ENCODE peak calls at places on chromosome 19, in six cellular contexts. B, K, O, M, N and S are unnamed samples.

GRCh38 chr19:48997972-48998371 is 4.3 kb downstream of the RUVBL2 start:
- DNase-seq in B (peak; percentile 64), K (peak; percentile 73), N (peak; percentile 79), O (peak; percentile 57), M (peak; percentile 57), S (no peak)

GRCh38 chr19:41860419-41861097 is 503 bp downstream of the RPS19 start:
- DNase-seq in K (no peak), M (no peak), O (peak; percentile 48), N (no peak), B (peak; percentile 44), S (no peak)

GRCh38 chr19:43741075-43741840 is 13.5 kb downstream of the SMG9 start:
- DNase-seq in N (no peak), B (no peak), K (no peak), M (no peak), O (no peak), S (no peak)

GRCh38 chr19:27966390-27966816 is 1246.5 kb downstream of the UQCRFS1 start:
- DNase-seq in M (no peak), N (peak; percentile 10), O (peak; percentile 53), K (no peak), B (peak; percentile 26), S (no peak)

GRCh38 chr19:58350001-58350801 is 3.1 kb downstream of the A1BG start:
- DNase-seq in O (no peak), M (no peak), B (peak; percentile 15), K (no peak), N (no peak), S (no peak)

GRCh38 chr19:50025794-50026549 is at the start of gene ZNF473:
- DNase-seq in O (peak; percentile 98), B (peak; percentile 97), M (peak; percentile 94), K (peak; percentile 96), N (peak; percentile 94), S (peak; percentile 91)

GRCh38 chr19:2455481-2456300 is 1.1 kb downstream of the LMNB2 start:
- DNase-seq in M (peak; percentile 68), O (peak; percentile 52), K (no peak), N (peak; percentile 36), B (no peak), S (peak; percentile 54)

GRCh38 chr19:1110809-1111640 is 7.2 kb downstream of the GPX4 start:
- DNase-seq in B (no peak), K (no peak), O (no peak), M (peak; percentile 33), N (no peak), S (no peak)

GRCh38 chr19:9531933-9532332 is 6.5 kb downstream of the ZNF426 start:
- DNase-seq in O (no peak), M (no peak), K (no peak), N (no peak), B (no peak), S (no peak)

GRCh38 chr19:8145969-8146368 is 3.4 kb downstream of the FBN3 start:
- DNase-seq in N (peak; percentile 19), B (no peak), O (no peak), M (no peak), K (no peak), S (no peak)

GRCh38 chr19:38795549-38795948 is 6.5 kb downstream of the LGALS7B start:
- DNase-seq in M (no peak), N (no peak), O (no peak), K (no peak), B (no peak), S (no peak)

GRCh38 chr19:38796154-38796553 is 7.2 kb downstream of the LGALS7B start:
- DNase-seq in N (no peak), K (no peak), B (no peak), M (no peak), O (no peak), S (no peak)

GRCh38 chr19:38793671-38794070 is 4.7 kb downstream of the LGALS7B start:
- DNase-seq in O (no peak), M (no peak), K (no peak), N (no peak), B (no peak), S (no peak)

GRCh38 chr19:38793186-38793585 is 4.2 kb downstream of the LGALS7B start:
- DNase-seq in B (peak; percentile 55), N (no peak), O (peak; percentile 29), M (no peak), K (no peak), S (no peak)

DNA sequence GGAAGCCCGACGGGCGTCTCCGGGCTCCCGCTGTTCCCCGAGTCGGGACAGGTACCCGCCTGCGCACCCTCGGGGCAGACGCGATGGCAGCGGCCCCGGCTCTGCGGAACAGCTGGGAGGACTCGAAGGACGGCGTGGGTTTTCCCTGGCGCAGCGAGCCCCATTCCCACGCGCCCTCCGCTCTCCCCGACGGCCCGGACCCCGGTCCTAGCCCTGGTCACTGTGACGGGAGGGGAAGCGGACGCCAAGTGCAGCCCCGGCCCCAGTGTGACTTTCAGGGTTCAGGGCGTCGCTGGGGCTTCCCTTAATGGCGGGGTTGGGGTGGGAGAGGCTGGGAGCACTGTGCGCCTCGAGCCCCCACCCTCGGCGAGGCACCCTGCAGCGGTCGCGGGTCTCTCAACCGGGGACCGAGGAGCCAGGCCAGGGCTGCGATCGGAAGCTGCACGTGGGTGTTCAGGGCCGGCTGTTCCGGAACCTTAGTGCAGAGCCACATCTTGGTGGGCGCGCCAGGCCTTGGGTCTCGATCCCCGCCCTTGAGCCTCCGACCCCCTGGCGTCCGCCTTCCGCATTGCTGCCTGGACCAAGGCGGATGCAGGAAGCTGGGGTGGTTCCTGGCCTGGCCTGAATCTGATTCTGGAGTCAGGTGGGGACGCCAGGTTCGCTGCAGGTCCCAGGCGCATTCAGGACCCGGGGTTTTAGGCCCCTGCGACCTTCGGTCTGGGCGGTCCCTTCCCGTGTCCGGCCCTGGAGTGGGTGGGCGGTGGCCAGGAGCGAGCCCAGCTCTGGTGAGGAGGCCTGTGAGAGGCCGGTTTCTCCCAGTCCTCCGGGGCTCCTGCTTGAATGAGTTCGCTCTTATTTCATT is 3.5 kb downstream of the LGALS7B start:
- DNase-seq in K (no peak), N (no peak), M (peak; percentile 78), B (peak; percentile 44), O (peak; percentile 4), S (peak; percentile 62)
- H3K4me3 ChIP-seq in K (no peak overlapping the region), N (no peak overlapping the region), M (no peak overlapping the region), B (no peak overlapping the region), O (no peak overlapping the region), S (peak overlapping the region; percentile 18)

GRCh38 chr19:39923862-39924261 is 10.6 kb downstream of the FCGBP start:
- DNase-seq in B (no peak), O (no peak), K (no peak), M (no peak), N (no peak), S (no peak)

GRCh38 chr19:39926170-39926755 is 8.2 kb downstream of the FCGBP start:
- DNase-seq in B (no peak), N (no peak), M (no peak), O (no peak), K (no peak), S (no peak)

GRCh38 chr19:39924952-39925351 is 9.5 kb downstream of the FCGBP start:
- DNase-seq in O (no peak), K (no peak), M (no peak), N (no peak), B (no peak), S (no peak)

GRCh38 chr19:39927076-39927475 is 7.4 kb downstream of the FCGBP start:
- DNase-seq in K (no peak), B (no peak), M (no peak), O (no peak), N (no peak), S (no peak)

GRCh38 chr19:39924389-39924788 is 10.0 kb downstream of the FCGBP start:
- DNase-seq in O (no peak), N (no peak), B (no peak), M (no peak), K (no peak), S (no peak)
- H3K4me3 ChIP-seq in O (no peak overlapping the region), N (no peak overlapping the region), B (no peak overlapping the region), M (no peak overlapping the region), K (no peak overlapping the region), S (no peak overlapping the region)

GRCh38 chr19:6248341-6248740 is 31.4 kb downstream of the MLLT1 start:
- DNase-seq in K (no peak), M (no peak), O (no peak), B (no peak), N (no peak), S (no peak)
- H3K4me3 ChIP-seq in K (no peak overlapping the region), M (no peak overlapping the region), O (no peak overlapping the region), B (no peak overlapping the region), N (no peak overlapping the region), S (no peak overlapping the region)

DNA sequence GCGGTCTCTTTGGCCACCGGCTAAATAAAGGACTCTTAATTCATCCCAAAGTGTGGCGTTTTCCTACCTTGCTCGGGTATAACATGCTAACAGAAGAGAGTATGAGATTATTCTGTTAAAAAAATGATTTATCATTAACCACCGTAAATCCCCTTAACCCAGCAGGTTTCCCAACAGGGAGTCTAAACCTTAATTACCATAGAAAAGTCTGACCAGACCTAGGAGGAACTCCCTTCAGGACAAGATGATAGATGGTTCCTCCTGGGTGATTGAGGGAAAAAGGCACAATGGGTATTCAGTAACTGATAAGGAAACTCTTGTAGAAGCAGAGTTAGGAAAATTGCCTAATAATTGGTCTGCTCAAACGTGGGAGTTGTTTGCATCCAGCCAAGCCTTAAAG is 193.7 kb downstream of the ZNF737 start:
- DNase-seq in B (no peak), M (no peak), K (no peak), O (no peak), N (no peak), S (no peak)
- H3K4me3 ChIP-seq in B (no peak overlapping the region), M (no peak overlapping the region), K (no peak overlapping the region), O (no peak overlapping the region), N (no peak overlapping the region), S (no peak overlapping the region)

GRCh38 chr19:17240062-17240854 is 5.5 kb downstream of the NR2F6 start:
- DNase-seq in N (peak; percentile 63), M (peak; percentile 63), K (no peak), O (no peak), B (no peak), S (no peak)
- H3K4me3 ChIP-seq in N (no peak overlapping the region), M (no peak overlapping the region), K (no peak overlapping the region), O (no peak overlapping the region), B (no peak overlapping the region), S (no peak overlapping the region)

GRCh38 chr19:53871448-53871847 is 3.8 kb downstream of the MYADM start:
- DNase-seq in M (no peak), O (no peak), K (no peak), B (no peak), N (no peak), S (no peak)
- H3K4me3 ChIP-seq in M (no peak overlapping the region), O (no peak overlapping the region), K (no peak overlapping the region), B (no peak overlapping the region), N (no peak overlapping the region), S (no peak overlapping the region)

DNA sequence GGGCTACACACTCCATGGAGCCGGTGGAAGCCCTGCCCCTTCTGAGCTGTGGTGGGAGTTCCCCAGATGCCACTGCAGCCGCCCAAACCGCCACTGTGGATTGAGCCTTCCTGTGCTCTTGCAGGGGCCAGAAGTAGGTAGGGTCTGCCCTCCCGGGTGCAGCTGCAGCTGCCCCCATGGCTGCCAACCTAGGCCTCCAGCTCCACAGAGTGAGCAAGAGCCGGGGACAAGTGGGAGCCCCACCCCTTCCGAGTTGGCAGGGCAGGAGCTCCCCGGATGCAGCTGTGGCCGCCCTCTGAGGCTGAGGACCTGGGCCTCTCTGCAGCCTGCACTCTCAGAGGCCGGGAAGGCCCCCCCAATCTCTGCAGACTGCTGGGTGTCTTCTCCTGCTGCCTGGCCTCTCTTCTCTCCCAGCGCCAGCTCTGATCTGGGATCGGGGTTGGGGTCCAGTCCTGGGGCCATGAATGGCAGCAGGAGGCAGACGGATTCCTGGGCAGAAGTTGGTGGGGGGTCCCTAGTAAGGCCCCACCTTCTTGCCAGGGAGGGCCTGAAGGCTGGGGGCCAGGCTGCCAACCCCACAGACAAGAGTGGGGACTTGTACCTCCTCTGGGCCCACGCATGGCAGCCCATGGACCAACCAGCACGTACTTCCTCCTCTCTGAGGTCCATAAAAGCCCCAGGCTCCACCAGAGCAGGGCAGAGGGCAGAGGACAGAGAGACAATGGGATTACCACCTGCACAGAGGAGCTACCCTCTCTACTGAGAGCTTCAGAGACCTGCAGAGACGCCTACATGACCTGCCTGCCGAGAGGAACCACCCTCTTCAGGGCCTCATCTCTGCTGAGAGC is 28.9 kb downstream of the AP2S1 start:
- DNase-seq in B (no peak), O (no peak), M (peak; percentile 76), K (no peak), N (no peak), S (no peak)
- H3K4me3 ChIP-seq in B (no peak overlapping the region), O (no peak overlapping the region), M (no peak overlapping the region), K (no peak overlapping the region), N (no peak overlapping the region), S (no peak overlapping the region)